ENCODE peak calls at places on chromosomes 11 and 22, in six cellular contexts. T, X, U, J, Q and A are unnamed samples.

GRCh38 chr11:93089474-93090102 is 108.2 kb downstream of the SLC36A4 start:
- DNase-seq in U (no peak), Q (no peak), T (peak; percentile 78), X (no peak), J (no peak), A (no peak)

GRCh38 chr22:29269731-29270474 is 1.8 kb downstream of the EWSR1 start:
- DNase-seq in T (peak; percentile 49), J (no peak), U (no peak), X (no peak), Q (no peak), A (no peak)

GRCh38 chr11:62001450-62002178 is 34.2 kb upstream of the FTH1 start:
- DNase-seq in J (no peak), T (no peak), U (no peak), Q (no peak), X (no peak), A (peak; percentile 66)

GRCh38 chr22:28394711-28395110 is 284.9 kb downstream of the TTC28 start:
- DNase-seq in U (no peak), J (no peak), Q (no peak), T (no peak), X (no peak), A (no peak)

GRCh38 chr22:29306830-29307657 is 594 bp downstream of the GAS2L1 start:
- DNase-seq in U (no peak), Q (peak; percentile 70), J (no peak), X (peak; percentile 83), T (peak; percentile 93), A (peak; percentile 91)

GRCh38 chr11:20158597-20159257 is 1.5 kb downstream of the DBX1 start:
- DNase-seq in U (no peak), J (no peak), T (peak; percentile 90), Q (no peak), X (peak; percentile 88), A (no peak)

GRCh38 chr11:65642014-65642671 is 4.2 kb downstream of the SIPA1 start:
- DNase-seq in Q (no peak), X (peak; percentile 33), T (peak; percentile 95), U (no peak), J (no peak), A (no peak)

GRCh38 chr22:43923191-43923590 is 414 bp upstream of the PNPLA3 start:
- DNase-seq in J (no peak), X (no peak), T (no peak), U (no peak), Q (no peak), A (no peak)

GRCh38 chr22:18091916-18092526 is 14.2 kb downstream of the PEX26 start:
- DNase-seq in J (no peak), T (no peak), Q (peak; percentile 72), U (no peak), X (no peak), A (no peak)

GRCh38 chr11:11481371-11481770 is 128.3 kb upstream of the CSNK2A3 start:
- DNase-seq in U (no peak), X (no peak), J (no peak), T (no peak), Q (no peak), A (no peak)

GRCh38 chr11:11297578-11297977 is 55.5 kb downstream of the CSNK2A3 start:
- DNase-seq in J (no peak), T (no peak), Q (no peak), U (no peak), X (no peak), A (no peak)

GRCh38 chr11:111819161-111820058 is 52.0 kb downstream of the ALG9 start:
- DNase-seq in T (no peak), X (no peak), U (no peak), Q (peak; percentile 62), J (no peak), A (no peak)

GRCh38 chr22:38204784-38205183 is 3.0 kb downstream of the MAFF start:
- DNase-seq in J (no peak), U (no peak), Q (no peak), T (no peak), X (no peak), A (no peak)
- H3K27ac ChIP-seq in J (no peak overlapping the region), U (no peak overlapping the region), Q (peak overlapping the region; percentile 96), T (no peak overlapping the region), X (no peak overlapping the region), A (peak overlapping the region; percentile 98)

DNA sequence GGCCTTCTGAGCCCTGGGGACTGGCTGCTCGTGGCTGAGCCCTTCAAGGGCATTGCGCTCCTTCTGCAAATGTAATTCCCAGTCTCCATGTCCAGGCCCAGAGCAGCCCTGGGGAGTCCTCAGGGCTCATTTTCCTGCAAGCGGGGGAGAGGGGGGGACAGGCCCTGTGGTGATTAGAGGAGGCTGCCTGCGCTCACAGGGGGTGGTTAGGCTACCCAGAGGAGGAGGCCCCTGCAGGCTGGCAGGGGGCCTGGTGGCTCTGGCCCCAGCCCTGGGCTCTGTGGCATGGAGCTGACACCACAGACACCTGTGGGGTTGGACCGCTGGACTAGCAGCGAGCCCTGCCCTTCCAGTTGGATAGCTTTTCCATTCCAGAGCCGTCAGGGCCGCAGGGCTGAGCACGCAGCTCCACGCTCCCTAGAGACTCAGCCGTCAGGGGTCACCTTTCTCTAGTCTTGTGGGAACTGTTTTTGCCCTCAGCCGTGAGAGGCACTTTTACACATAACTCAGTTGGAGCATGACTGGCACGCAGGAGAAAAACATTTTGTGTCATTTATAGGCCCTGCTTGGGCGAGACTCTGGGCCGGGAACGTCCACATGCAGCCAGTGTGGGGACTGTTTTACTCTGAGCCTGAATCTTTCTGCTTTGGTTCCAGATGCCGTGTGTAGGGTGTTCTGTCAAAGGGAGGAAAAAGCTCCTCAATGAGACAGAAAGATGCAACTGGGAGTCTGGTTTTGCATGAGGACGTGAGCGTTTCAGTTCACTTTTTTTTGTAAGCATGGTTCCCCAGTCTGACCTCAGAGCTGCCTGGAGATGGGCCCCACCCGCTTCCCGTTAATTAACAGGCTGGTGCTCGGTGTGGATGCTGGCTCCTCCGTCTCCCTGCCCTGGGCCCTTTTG is 58.1 kb downstream of the LRP5 start:
- DNase-seq in U (no peak), T (no peak), Q (no peak), J (no peak), X (no peak), A (no peak)
- H3K4me3 ChIP-seq in U (no peak overlapping the region), T (no peak overlapping the region), Q (no peak overlapping the region), J (no peak overlapping the region), X (no peak overlapping the region), A (no peak overlapping the region)

GRCh38 chr11:123061403-123062157 is at the start of gene HSPA8:
- DNase-seq in T (peak; percentile 38), X (peak; percentile 17), J (peak; percentile 62), Q (peak; percentile 73), U (peak; percentile 94), A (peak; percentile 87)
- H3K4me1 ChIP-seq in T (peaks cover 35% of the 10 kb centered on the region), X (peaks cover 3% of the 10 kb centered on the region), J (peaks cover 86% of the 10 kb centered on the region), Q (peaks cover 71% of the 10 kb centered on the region), U (peaks cover 29% of the 10 kb centered on the region), A (peaks cover 48% of the 10 kb centered on the region)

GRCh38 chr11:74784234-74784633 is 35.6 kb downstream of the RNF169 start:
- DNase-seq in J (no peak), U (no peak), Q (no peak), T (no peak), X (no peak), A (no peak)
- H3K27ac ChIP-seq in J (peak overlapping the region; percentile 71), U (no peak overlapping the region), Q (peak overlapping the region; percentile 5), T (no peak overlapping the region), X (no peak overlapping the region), A (peak overlapping the region; percentile 14)